ENCODE peak calls at places on chromosomes 1 and 21, in eight cellular contexts. Q is coronary artery, C is brain microvascular endothelial cell, J is left ventricle myocardium inferior, F is K562, S is astrocyte, H is ascending aorta, X is cardiac muscle cell. Z is an unnamed sample.

GRCh38 chr1:69862906-69863305 is 295.2 kb downstream of the LRRC7 start:
- DNase-seq in Q (no peak), C (peak), J (no peak), F (no peak), S (no peak), H (no peak), X (no peak), Z (no peak)

GRCh38 chr1:61110587-61110986 is 28.2 kb downstream of the NFIA start:
- DNase-seq in Q (no peak), C (no peak), J (no peak), F (no peak), S (no peak), H (no peak), X (peak), Z (no peak)

GRCh38 chr1:225378880-225379279 is 49.0 kb downstream of the LBR start:
- DNase-seq in Q (no peak), C (peak), J (peak), F (peak), S (peak), H (no peak), X (peak), Z (peak)

GRCh38 chr1:3564921-3565831 is 46.1 kb downstream of the MEGF6 start:
- DNase-seq in Q (no peak), C (no peak), J (no peak), F (peak), S (no peak), H (no peak), X (peak), Z (no peak)

GRCh38 chr21:38355992-38356781 is 99.4 kb downstream of the KCNJ15 start:
- DNase-seq in Q (peak), C (peak), J (peak), F (peak), S (peak), H (no peak), X (peak), Z (peak)

GRCh38 chr1:243956448-243956847 is 94.6 kb upstream of the ZBTB18 start:
- DNase-seq in Q (no peak), C (no peak), J (no peak), F (no peak), S (peak), H (no peak), X (no peak), Z (peak)

GRCh38 chr1:13730751-13731482 is 30.9 kb downstream of the PRDM2 start:
- DNase-seq in Q (no peak), C (no peak), J (no peak), F (peak), S (peak), H (peak), X (no peak), Z (peak)

GRCh38 chr1:171379846-171380245 is 65.9 kb downstream of the FMO4 start:
- DNase-seq in Q (no peak), C (no peak), J (no peak), F (no peak), S (no peak), H (no peak), X (no peak), Z (no peak)

GRCh38 chr1:234546890-234547788 is 62.8 kb downstream of the IRF2BP2 start:
- DNase-seq in Q (peak), C (no peak), J (no peak), F (peak), S (peak), H (no peak), X (peak), Z (no peak)

GRCh38 chr1:966135-966602 is at the start of gene PLEKHN1:
- DNase-seq in Q (no peak), C (peak), J (no peak), F (peak), S (peak), H (no peak), X (peak), Z (peak)

GRCh38 chr1:66446261-66447001 is 87.5 kb upstream of the SGIP1 start:
- DNase-seq in Q (no peak), C (peak), J (no peak), F (peak), S (peak), H (no peak), X (peak), Z (peak)

GRCh38 chr1:57411262-57411661 is 12.6 kb downstream of the DAB1 start:
- DNase-seq in Q (no peak), C (no peak), J (no peak), F (no peak), S (peak), H (no peak), X (peak), Z (peak)

GRCh38 chr1:32728413-32729077 is 26.0 kb upstream of the SYNC start:
- DNase-seq in Q (no peak), C (no peak), J (no peak), F (no peak), S (no peak), H (no peak), X (no peak), Z (no peak)

GRCh38 chr1:15151871-15152270 is 1.7 kb upstream of the TMEM51 start:
- DNase-seq in Q (no peak), C (no peak), J (no peak), F (no peak), S (no peak), H (no peak), X (no peak), Z (no peak)

GRCh38 chr1:15148475-15148874 is 5.1 kb upstream of the TMEM51 start:
- DNase-seq in Q (no peak), C (no peak), J (no peak), F (no peak), S (no peak), H (no peak), X (no peak), Z (no peak)

GRCh38 chr1:15148975-15149374 is 4.6 kb upstream of the TMEM51 start:
- DNase-seq in Q (no peak), C (no peak), J (no peak), F (no peak), S (no peak), H (no peak), X (no peak), Z (no peak)

GRCh38 chr1:15151377-15151806 is 2.2 kb upstream of the TMEM51 start:
- DNase-seq in Q (no peak), C (no peak), J (no peak), F (no peak), S (no peak), H (no peak), X (no peak), Z (no peak)

DNA sequence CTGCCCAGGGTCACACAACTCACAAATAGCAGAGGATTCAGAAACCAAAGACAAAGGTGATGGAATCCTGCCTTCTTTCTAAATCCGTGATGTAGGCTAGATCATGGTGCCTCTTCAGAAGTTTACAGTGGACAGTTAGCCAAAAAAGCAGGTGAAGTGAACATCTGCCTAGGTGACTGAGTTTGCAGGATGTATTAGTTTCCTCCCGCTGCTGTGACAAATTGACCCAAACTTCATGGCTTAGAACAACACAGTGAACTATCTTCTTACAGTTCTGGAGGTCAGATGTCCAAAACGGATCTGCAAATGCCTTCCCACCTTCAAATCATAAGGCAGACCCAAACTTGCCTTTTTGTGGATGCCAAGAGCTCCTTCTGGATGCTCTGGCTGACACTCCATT is 3.2 kb upstream of the TMEM51 start:
- DNase-seq in Q (no peak), C (no peak), J (no peak), F (no peak), S (no peak), H (no peak), X (no peak), Z (no peak)
- TF ChIP-seq CTCF in Q (no peak), C (no peak), J (no peak), F (no peak), S (no peak), H (no peak), X (no peak), Z (no peak)

GRCh38 chr21:27476696-27477095 is 509.8 kb upstream of the ADAMTS5 start:
- DNase-seq in Q (no peak), C (peak), J (no peak), F (no peak), S (no peak), H (no peak), X (peak), Z (peak)
- TF ChIP-seq CTCF in Q (peak), C (peak), J (peak), F (no peak), S (no peak), H (peak), X (peak), Z (peak)

DNA sequence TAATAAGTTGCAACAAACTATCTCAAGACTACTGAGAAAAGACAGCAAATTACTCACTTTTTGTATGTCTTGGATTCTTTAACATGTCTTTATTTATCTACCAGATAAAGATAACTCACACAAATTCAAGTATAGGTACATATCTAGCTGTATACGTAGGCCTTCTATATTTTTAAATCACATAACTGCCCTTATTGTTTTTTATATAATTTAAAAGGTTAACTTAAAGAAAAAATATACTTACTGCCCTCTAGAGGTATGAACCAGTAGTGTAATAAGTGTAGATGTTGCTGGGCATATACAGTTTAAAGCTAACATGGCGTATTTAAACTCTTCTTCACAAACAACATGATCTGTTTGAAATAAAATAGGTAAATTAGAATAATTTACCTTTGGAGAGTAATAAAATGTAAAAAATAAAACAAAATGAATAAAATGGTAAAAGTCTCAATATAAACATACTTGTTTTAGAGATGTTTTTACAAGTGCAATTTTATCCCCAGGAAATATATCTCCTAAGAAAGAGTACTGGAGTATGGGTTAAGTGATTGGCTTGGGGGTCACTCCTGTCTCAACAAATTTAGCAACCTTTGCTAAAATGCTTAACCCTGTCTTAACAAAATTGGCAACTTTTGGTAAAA is 235.2 kb downstream of the KCNT2 start:
- DNase-seq in Q (no peak), C (no peak), J (no peak), F (peak), S (no peak), H (no peak), X (peak), Z (peak)
- TF ChIP-seq CTCF in Q (peak), C (peak), J (peak), F (peak), S (peak), H (peak), X (peak), Z (peak)

GRCh38 chr1:50704126-50704525 is 255.9 kb downstream of the FAF1 start:
- DNase-seq in Q (no peak), C (peak), J (no peak), F (peak), S (no peak), H (no peak), X (peak), Z (peak)
- TF ChIP-seq CTCF in Q (peak), C (peak), J (peak), F (peak), S (peak), H (peak), X (peak), Z (peak)

DNA sequence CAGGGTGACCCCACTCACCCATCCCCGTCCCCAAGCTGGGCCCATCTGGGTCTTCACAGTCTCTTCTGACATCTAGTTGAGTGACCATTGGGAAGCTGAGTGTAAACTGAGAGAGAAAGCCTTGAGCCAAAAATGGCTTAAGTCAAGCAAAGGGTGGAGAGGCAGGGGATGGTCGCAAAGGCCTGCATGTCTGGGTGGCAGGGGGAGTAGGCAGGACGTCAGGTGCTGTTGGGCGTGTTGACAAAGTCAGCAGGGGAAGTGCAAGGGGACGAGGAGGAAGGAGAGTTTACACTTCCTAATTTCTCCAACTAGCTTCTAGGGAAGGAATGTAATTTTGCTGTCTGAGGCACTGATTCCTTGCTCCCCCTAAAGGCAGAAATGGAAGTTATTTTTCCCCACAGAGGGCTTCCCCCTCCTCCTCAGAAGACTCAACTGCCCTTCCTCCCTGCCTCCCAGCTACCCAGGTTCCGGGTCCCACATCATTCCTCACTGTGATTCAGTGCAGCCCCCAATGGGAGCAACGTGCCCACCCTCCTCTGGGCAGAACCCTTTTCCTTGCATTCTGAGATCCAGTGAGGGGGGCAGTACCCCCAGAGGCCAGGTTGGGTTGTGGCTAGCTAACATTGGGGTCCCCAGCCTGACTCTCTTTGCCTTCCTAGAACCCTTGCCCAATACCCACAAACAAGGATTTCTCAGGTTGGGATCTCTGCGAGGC is 1.2 kb upstream of the ADORA1 start:
- DNase-seq in Q (peak), C (no peak), J (no peak), F (peak), S (peak), H (no peak), X (peak), Z (peak)
- TF ChIP-seq CTCF in Q (peak), C (peak), J (peak), F (peak), S (peak), H (peak), X (peak), Z (peak)

GRCh38 chr1:84975035-84975434 is 21.9 kb downstream of the MCOLN2 start:
- DNase-seq in Q (no peak), C (no peak), J (no peak), F (no peak), S (no peak), H (no peak), X (no peak), Z (no peak)
- TF ChIP-seq CTCF in Q (no peak), C (no peak), J (no peak), F (no peak), S (no peak), H (no peak), X (no peak), Z (no peak)

DNA sequence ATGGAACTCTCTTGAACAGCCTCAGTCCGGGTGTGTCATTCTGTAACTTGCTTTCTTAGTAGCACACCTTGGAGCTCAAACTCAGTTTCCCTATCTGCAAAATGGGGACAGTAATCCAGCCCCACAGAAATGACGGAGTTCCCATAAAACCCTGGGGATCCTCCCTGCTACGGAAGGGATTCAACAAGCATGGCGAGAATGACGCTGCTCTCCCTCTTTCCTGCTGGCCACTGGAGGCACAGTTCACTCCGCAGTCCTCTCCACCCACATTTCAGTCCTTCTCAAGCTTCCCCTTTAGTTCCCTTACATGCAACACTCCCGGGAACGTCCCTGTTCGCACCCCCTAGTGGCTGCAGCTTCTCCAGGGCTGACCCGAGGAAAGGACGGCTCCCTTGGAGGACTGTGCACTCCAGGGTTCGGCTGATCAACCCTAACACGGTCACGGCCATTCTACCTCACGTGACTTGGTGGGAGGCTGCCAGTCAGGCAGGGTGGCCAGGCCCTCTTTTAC is 20.6 kb downstream of the RUNX3 start:
- DNase-seq in Q (no peak), C (peak), J (peak), F (peak), S (peak), H (no peak), X (peak), Z (peak)
- TF ChIP-seq CTCF in Q (no peak), C (peak), J (peak), F (peak), S (peak), H (peak), X (peak), Z (peak)